ENCODE peak calls at places on chromosomes 5 and 9, in four cellular contexts. X is body of pancreas, J is upper lobe of right lung, L is breast epithelium. E is an unnamed sample.

GRCh38 chr5:35345222-35345621 is 114.9 kb upstream of the PRLR start:
- DNase-seq in X (no peak), J (no peak), L (no peak), E (no peak)

GRCh38 chr9:101350285-101350684 is 34.5 kb downstream of the BAAT start:
- DNase-seq in X (no peak), J (no peak), L (no peak), E (no peak)

GRCh38 chr5:14143509-14143842 is 334 bp downstream of the TRIO start:
- DNase-seq in X (no peak), J (no peak), L (no peak), E (no peak)

GRCh38 chr5:14440598-14441401 is 140.8 kb upstream of the OTULINL start:
- DNase-seq in X (peak), J (no peak), L (no peak), E (peak)

GRCh38 chr9:36126016-36126786 is 10.3 kb upstream of the GLIPR2 start:
- DNase-seq in X (no peak), J (no peak), L (no peak), E (no peak)

GRCh38 chr9:100474950-100475276 is 2.0 kb downstream of the TMEFF1 start:
- DNase-seq in X (no peak), J (no peak), L (no peak), E (no peak)

GRCh38 chr9:128898845-128899565 is 17.1 kb downstream of the LRRC8A start:
- DNase-seq in X (no peak), J (no peak), L (no peak), E (no peak)

GRCh38 chr5:148091991-148092964 is 28.5 kb downstream of the SPINK5 start:
- DNase-seq in X (no peak), J (no peak), L (no peak), E (no peak)

GRCh38 chr9:131732636-131733340 is 7.1 kb downstream of the RAPGEF1 start:
- DNase-seq in X (no peak), J (no peak), L (no peak), E (no peak)

GRCh38 chr5:124718376-124718775 is 28.1 kb downstream of the ZNF608 start:
- DNase-seq in X (peak), J (no peak), L (no peak), E (no peak)

GRCh38 chr5:124724357-124725039 is 21.9 kb downstream of the ZNF608 start:
- DNase-seq in X (no peak), J (no peak), L (no peak), E (no peak)

GRCh38 chr5:124719346-124719967 is 27.0 kb downstream of the ZNF608 start:
- DNase-seq in X (no peak), J (no peak), L (no peak), E (no peak)

GRCh38 chr5:124721336-124721735 is 25.1 kb downstream of the ZNF608 start:
- DNase-seq in X (no peak), J (no peak), L (no peak), E (no peak)

DNA sequence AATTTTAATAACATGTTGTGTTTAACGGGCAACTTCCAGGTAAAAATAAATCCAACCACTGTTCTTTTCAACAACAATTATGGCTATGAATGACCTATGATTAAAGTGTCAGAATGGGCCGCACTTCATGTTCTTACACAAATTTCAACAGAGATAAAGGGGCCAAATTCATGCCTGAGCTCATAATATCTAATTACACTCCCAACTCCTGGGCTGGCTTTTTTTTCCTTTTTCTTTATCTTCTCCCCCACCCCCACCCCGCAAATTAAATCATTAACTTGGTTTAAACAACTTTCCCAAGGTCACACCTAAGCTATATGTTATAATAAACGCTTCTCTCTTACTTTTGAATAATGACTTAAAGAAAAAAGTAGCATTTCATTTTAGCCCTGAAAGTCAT is 25.9 kb downstream of the ZNF608 start:
- DNase-seq in X (no peak), J (no peak), L (no peak), E (no peak)
- H3K4me3 ChIP-seq in X (no peak), J (no peak), L (no peak), E (no peak)

GRCh38 chr5:98741926-98742325 is 31.5 kb upstream of the RGMB start:
- DNase-seq in X (no peak), J (no peak), L (no peak), E (no peak)

GRCh38 chr5:98734646-98735045 is 38.8 kb upstream of the RGMB start:
- DNase-seq in X (no peak), J (no peak), L (no peak), E (no peak)

GRCh38 chr5:98736753-98737152 is 36.7 kb upstream of the RGMB start:
- DNase-seq in X (no peak), J (no peak), L (no peak), E (no peak)

GRCh38 chr5:98735806-98736507 is 37.5 kb upstream of the RGMB start:
- DNase-seq in X (no peak), J (no peak), L (no peak), E (peak)
- H3K4me3 ChIP-seq in X (no peak), J (no peak), L (no peak), E (no peak)

GRCh38 chr5:112977440-112977861 is 853 bp downstream of the DCP2 start:
- DNase-seq in X (no peak), J (no peak), L (no peak), E (no peak)

GRCh38 chr5:112979723-112980122 is 3.1 kb downstream of the DCP2 start:
- DNase-seq in X (no peak), J (no peak), L (no peak), E (no peak)

GRCh38 chr5:112976432-112977309 is at the start of gene DCP2:
- DNase-seq in X (peak), J (peak), L (peak), E (peak)

GRCh38 chr5:112975721-112976431 is 722 bp upstream of the DCP2 start:
- DNase-seq in X (no peak), J (no peak), L (no peak), E (no peak)

GRCh38 chr5:112978836-112979235 is 2.2 kb downstream of the DCP2 start:
- DNase-seq in X (no peak), J (no peak), L (no peak), E (peak)
- H3K4me3 ChIP-seq in X (no peak), J (peak), L (peak), E (no peak)

GRCh38 chr9:134936762-134937555 is 19.2 kb upstream of the FCN1 start:
- DNase-seq in X (no peak), J (no peak), L (no peak), E (no peak)
- H3K4me3 ChIP-seq in X (no peak), J (no peak), L (no peak), E (no peak)

DNA sequence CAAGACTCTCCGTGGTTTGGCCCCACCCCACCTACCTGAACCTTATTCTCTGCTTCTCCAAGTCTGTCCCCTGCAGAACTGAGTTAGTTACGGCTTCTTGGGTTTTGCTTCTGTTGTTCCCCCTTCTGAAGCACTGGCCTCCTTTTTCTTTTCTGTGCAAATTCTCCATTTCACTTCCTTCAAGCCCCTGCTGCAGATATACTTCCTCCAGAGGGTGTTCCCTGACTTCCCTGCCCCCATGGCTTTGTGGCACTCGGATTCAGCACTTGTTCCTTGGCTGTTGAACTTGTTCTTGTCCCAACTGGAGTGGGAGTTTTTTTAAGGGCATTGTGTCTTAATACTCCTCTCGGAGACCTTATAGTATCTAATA is 2.0 kb downstream of the ZBTB34 start:
- DNase-seq in X (no peak), J (no peak), L (no peak), E (no peak)
- H3K4me3 ChIP-seq in X (no peak), J (peak), L (peak), E (no peak)